ENCODE peak calls at places on chromosomes 6 and 20, in eight cellular contexts. Y, A, K, S, C, X, Z and M are unnamed samples.

GRCh38 chr20:17442588-17442987 is 88.6 kb downstream of the BFSP1 start:
- DNase-seq in Y (no peak), A (no peak), K (no peak), S (no peak), C (no peak), X (peak), Z (no peak), M (peak)

GRCh38 chr6:151026021-151026663 is 160.6 kb downstream of the MTHFD1L start:
- DNase-seq in Y (no peak), A (no peak), K (no peak), S (no peak), C (no peak), X (no peak), Z (no peak), M (no peak)

GRCh38 chr6:142695016-142695415 is 250.0 kb downstream of the HIVEP2 start:
- DNase-seq in Y (no peak), A (no peak), K (no peak), S (no peak), C (no peak), X (no peak), Z (no peak), M (no peak)

GRCh38 chr20:12058201-12058600 is 140.5 kb downstream of the BTBD3 start:
- DNase-seq in Y (no peak), A (no peak), K (no peak), S (no peak), C (no peak), X (no peak), Z (no peak), M (no peak)

GRCh38 chr6:166389119-166389518 is 6.4 kb upstream of the MPC1 start:
- DNase-seq in Y (no peak), A (no peak), K (no peak), S (no peak), C (no peak), X (no peak), Z (no peak), M (no peak)

GRCh38 chr6:129493396-129493902 is 216.5 kb downstream of the ARHGAP18 start:
- DNase-seq in Y (no peak), A (no peak), K (no peak), S (no peak), C (no peak), X (no peak), Z (peak), M (no peak)

GRCh38 chr20:54680872-54681297 is 205.5 kb downstream of the DOK5 start:
- DNase-seq in Y (peak), A (no peak), K (no peak), S (no peak), C (no peak), X (peak), Z (peak), M (peak)

GRCh38 chr20:61640171-61640570 is 388.1 kb downstream of the CDH4 start:
- DNase-seq in Y (no peak), A (no peak), K (no peak), S (no peak), C (no peak), X (no peak), Z (no peak), M (no peak)

GRCh38 chr6:142187209-142187608 is 40.1 kb downstream of the VTA1 start:
- DNase-seq in Y (no peak), A (no peak), K (no peak), S (no peak), C (peak), X (no peak), Z (no peak), M (no peak)

GRCh38 chr6:21742238-21742660 is 148.7 kb downstream of the SOX4 start:
- DNase-seq in Y (no peak), A (no peak), K (no peak), S (no peak), C (no peak), X (no peak), Z (peak), M (no peak)

GRCh38 chr6:90940812-90941481 is 354.1 kb upstream of the MAP3K7 start:
- DNase-seq in Y (no peak), A (no peak), K (no peak), S (no peak), C (no peak), X (peak), Z (peak), M (no peak)

GRCh38 chr6:32177182-32177787 is 920 bp upstream of the RNF5 start:
- DNase-seq in Y (no peak), A (no peak), K (no peak), S (peak), C (no peak), X (peak), Z (no peak), M (no peak)

GRCh38 chr20:51487525-51488279 is 54.8 kb downstream of the NFATC2 start:
- DNase-seq in Y (no peak), A (no peak), K (no peak), S (no peak), C (no peak), X (no peak), Z (peak), M (no peak)

GRCh38 chr6:144793744-144794143 is 508.6 kb downstream of the UTRN start:
- DNase-seq in Y (no peak), A (no peak), K (no peak), S (no peak), C (no peak), X (no peak), Z (no peak), M (no peak)

GRCh38 chr6:44738652-44739141 is 351.2 kb downstream of the CDC5L start:
- DNase-seq in Y (peak), A (no peak), K (no peak), S (no peak), C (no peak), X (peak), Z (peak), M (no peak)

GRCh38 chr6:80464901-80465300 is 358.4 kb downstream of the BCKDHB start:
- DNase-seq in Y (no peak), A (no peak), K (no peak), S (no peak), C (no peak), X (no peak), Z (no peak), M (no peak)

GRCh38 chr20:63432577-63433061 is 39.8 kb downstream of the KCNQ2 start:
- DNase-seq in Y (no peak), A (no peak), K (no peak), S (no peak), C (no peak), X (no peak), Z (no peak), M (no peak)

GRCh38 chr6:135291288-135292116 is 110.4 kb downstream of the MYB start:
- DNase-seq in Y (no peak), A (no peak), K (no peak), S (no peak), C (no peak), X (no peak), Z (peak), M (no peak)

GRCh38 chr6:33075568-33076405 is at the start of gene HLA-DPB1:
- DNase-seq in Y (no peak), A (no peak), K (no peak), S (no peak), C (peak), X (peak), Z (peak), M (no peak)

GRCh38 chr6:20352346-20352745 is 49.3 kb upstream of the E2F3 start:
- DNase-seq in Y (no peak), A (no peak), K (no peak), S (no peak), C (no peak), X (no peak), Z (no peak), M (no peak)

GRCh38 chr20:38471245-38471644 is 1.4 kb upstream of the RALGAPB start:
- DNase-seq in Y (no peak), A (no peak), K (no peak), S (no peak), C (no peak), X (no peak), Z (no peak), M (no peak)

GRCh38 chr6:45156075-45156474 is 172.1 kb upstream of the RUNX2 start:
- DNase-seq in Y (no peak), A (no peak), K (no peak), S (no peak), C (no peak), X (no peak), Z (no peak), M (no peak)

GRCh38 chr6:14796974-14797762 is 448.7 kb upstream of the JARID2 start:
- DNase-seq in Y (no peak), A (no peak), K (no peak), S (no peak), C (no peak), X (no peak), Z (no peak), M (no peak)

GRCh38 chr20:31484001-31484400 is 8.9 kb downstream of the REM1 start:
- DNase-seq in Y (peak), A (peak), K (no peak), S (no peak), C (no peak), X (no peak), Z (no peak), M (no peak)

GRCh38 chr6:2797564-2798014 is 32.4 kb downstream of the WRNIP1 start:
- DNase-seq in Y (no peak), A (no peak), K (no peak), S (no peak), C (no peak), X (no peak), Z (no peak), M (no peak)

GRCh38 chr6:148053209-148053608 is 289.4 kb upstream of the SASH1 start:
- DNase-seq in Y (no peak), A (no peak), K (no peak), S (no peak), C (no peak), X (no peak), Z (no peak), M (no peak)

GRCh38 chr6:42199106-42199981 is 4.6 kb upstream of the GUCA1B start:
- DNase-seq in Y (no peak), A (no peak), K (no peak), S (no peak), C (no peak), X (no peak), Z (peak), M (no peak)

GRCh38 chr6:44706011-44706410 is 318.5 kb downstream of the CDC5L start:
- DNase-seq in Y (no peak), A (no peak), K (no peak), S (no peak), C (no peak), X (peak), Z (no peak), M (no peak)

GRCh38 chr20:64049060-64049886 is at the start of gene SOX18:
- DNase-seq in Y (peak), A (no peak), K (no peak), S (no peak), C (peak), X (peak), Z (no peak), M (peak)

GRCh38 chr6:20319520-20320357 is 81.9 kb upstream of the E2F3 start:
- DNase-seq in Y (no peak), A (peak), K (no peak), S (peak), C (peak), X (no peak), Z (no peak), M (no peak)

GRCh38 chr6:3825331-3825831 is 23.8 kb upstream of the FAM50B start:
- DNase-seq in Y (peak), A (peak), K (no peak), S (no peak), C (peak), X (peak), Z (peak), M (peak)

GRCh38 chr6:163688971-163689370 is 274.5 kb downstream of the QKI start:
- DNase-seq in Y (no peak), A (no peak), K (no peak), S (no peak), C (no peak), X (no peak), Z (no peak), M (no peak)

GRCh38 chr6:105459049-105459448 is 56.2 kb upstream of the PREP start:
- DNase-seq in Y (no peak), A (no peak), K (no peak), S (no peak), C (no peak), X (no peak), Z (peak), M (no peak)

GRCh38 chr6:53125276-53125675 is 23.4 kb downstream of the GCM1 start:
- DNase-seq in Y (no peak), A (no peak), K (no peak), S (no peak), C (no peak), X (no peak), Z (no peak), M (no peak)

GRCh38 chr20:41037172-41037571 is 8.6 kb downstream of the TOP1 start:
- DNase-seq in Y (no peak), A (no peak), K (no peak), S (no peak), C (no peak), X (no peak), Z (no peak), M (no peak)

GRCh38 chr20:38685853-38686473 is 38.3 kb upstream of the SLC32A1 start:
- DNase-seq in Y (no peak), A (no peak), K (peak), S (peak), C (peak), X (peak), Z (peak), M (peak)

GRCh38 chr6:161836643-161837448 is 563.0 kb upstream of the AGPAT4 start:
- DNase-seq in Y (no peak), A (no peak), K (no peak), S (no peak), C (no peak), X (no peak), Z (no peak), M (no peak)

DNA sequence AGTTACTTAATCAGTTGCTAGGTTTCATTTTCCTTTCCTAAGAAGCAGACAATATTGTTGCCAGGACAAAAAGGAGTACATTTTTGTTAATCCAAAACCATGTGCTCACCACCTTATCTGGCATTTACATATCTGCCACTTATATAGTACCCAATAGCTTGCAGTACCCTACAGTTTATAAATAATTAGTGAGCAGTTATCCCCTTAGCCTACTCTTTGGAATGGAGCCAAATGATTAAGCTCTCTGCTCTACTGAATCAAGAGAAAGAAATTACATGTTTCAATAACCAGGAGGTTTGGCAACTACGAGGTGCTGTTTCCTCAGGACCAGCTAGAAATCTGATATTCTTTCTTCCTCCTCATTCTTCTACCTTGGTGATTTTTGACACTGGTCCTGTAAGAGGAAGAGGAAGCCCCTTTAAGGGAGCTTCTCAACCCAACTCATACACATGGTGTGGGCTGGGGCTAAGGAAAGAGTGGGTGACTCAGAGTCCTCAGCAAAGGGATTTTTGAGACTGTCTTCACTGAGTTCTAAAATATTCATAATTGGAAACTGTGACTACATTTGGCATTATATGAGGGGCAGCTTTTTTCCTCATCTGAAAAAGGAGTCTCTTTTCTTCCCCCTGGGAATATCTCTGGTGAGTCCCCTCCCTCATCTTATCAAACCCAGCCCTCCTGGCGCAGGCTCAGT is 1.5 kb downstream of the ZNFX1 start:
- DNase-seq in Y (no peak), A (no peak), K (no peak), S (peak), C (peak), X (no peak), Z (peak), M (no peak)
- TF ChIP-seq CTCF in Y (no peak), A (no peak), K (no peak), S (no peak), C (no peak), X (no peak), Z (no peak), M (no peak)

GRCh38 chr6:157019733-157020132 is 242.6 kb downstream of the ARID1B start:
- DNase-seq in Y (no peak), A (no peak), K (no peak), S (no peak), C (no peak), X (no peak), Z (no peak), M (no peak)
- TF ChIP-seq CTCF in Y (no peak), A (no peak), K (no peak), S (no peak), C (no peak), X (no peak), Z (no peak), M (no peak)

DNA sequence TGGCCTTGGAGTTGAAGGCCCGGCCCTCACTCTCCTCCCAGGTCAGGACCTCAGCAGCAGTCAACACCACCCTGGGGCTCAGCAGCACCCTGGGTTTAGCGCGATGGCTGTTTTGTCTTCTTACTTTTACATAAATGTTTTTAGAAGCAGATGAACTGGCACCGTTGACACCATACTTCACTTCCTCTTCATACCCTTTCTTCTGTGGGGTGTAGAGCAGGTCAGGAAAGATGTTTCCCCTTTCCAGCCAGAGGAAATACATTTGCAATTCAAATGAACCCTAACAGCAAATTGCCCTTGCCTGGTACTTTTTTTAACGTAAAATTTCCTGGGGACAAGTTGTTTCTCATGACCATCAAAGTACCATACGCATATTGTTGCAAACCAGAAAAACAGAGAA is 54.7 kb upstream of the SNX9 start:
- DNase-seq in Y (no peak), A (no peak), K (no peak), S (no peak), C (no peak), X (no peak), Z (no peak), M (no peak)
- TF ChIP-seq CTCF in Y (no peak), A (no peak), K (no peak), S (no peak), C (no peak), X (no peak), Z (no peak), M (no peak)

GRCh38 chr6:137843206-137843605 is 23.9 kb upstream of the TNFAIP3 start:
- DNase-seq in Y (no peak), A (no peak), K (no peak), S (no peak), C (no peak), X (no peak), Z (no peak), M (no peak)

GRCh38 chr6:137847748-137848147 is 19.3 kb upstream of the TNFAIP3 start:
- DNase-seq in Y (no peak), A (no peak), K (no peak), S (no peak), C (no peak), X (no peak), Z (no peak), M (no peak)

GRCh38 chr6:137846274-137846673 is 20.8 kb upstream of the TNFAIP3 start:
- DNase-seq in Y (no peak), A (no peak), K (no peak), S (no peak), C (no peak), X (no peak), Z (no peak), M (no peak)

GRCh38 chr6:137846772-137847313 is 20.2 kb upstream of the TNFAIP3 start:
- DNase-seq in Y (no peak), A (peak), K (no peak), S (no peak), C (peak), X (no peak), Z (no peak), M (no peak)

DNA sequence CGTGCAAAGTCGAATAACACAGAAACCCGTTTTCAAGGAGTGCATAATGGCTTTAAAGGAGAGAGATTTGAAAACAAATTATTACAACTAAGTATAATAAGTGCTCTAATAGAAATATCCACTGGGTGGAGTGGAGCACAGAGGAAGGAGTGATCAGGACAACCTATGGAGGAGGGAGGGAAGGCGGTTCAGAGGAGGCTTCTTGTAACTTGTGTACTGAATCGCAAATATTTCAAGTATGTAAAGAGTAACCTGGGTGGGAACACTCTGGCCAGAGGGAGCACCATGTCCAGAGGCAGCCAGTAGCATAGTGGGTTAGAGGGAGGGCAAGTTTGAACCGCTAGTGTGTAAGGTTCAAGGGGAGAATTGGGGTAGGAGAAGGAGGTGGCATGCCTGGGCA is 21.6 kb upstream of the TNFAIP3 start:
- DNase-seq in Y (no peak), A (no peak), K (no peak), S (no peak), C (no peak), X (no peak), Z (no peak), M (no peak)
- TF ChIP-seq CTCF in Y (no peak), A (no peak), K (no peak), S (no peak), C (no peak), X (no peak), Z (no peak), M (no peak)

DNA sequence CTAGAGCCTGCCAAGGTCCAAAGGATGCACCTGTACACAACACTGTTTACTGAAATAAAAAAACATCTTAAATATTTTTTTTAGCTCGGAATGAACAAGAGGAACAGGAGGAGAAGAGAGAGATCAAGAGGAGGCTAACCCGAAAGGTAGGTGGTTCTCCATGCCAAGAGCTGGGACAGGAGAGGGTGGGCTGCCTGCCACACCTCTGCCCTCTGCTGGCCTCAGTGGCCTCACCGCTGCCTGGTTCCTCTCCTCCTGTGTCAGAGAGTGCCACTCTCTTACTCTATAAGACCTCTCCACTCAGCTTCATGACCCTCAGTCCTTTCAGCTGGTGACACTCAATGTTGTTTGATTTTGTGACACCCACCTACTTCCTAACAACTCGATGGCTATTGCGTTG is 50.2 kb downstream of the TBC1D7 start:
- DNase-seq in Y (no peak), A (no peak), K (no peak), S (no peak), C (no peak), X (peak), Z (no peak), M (peak)
- TF ChIP-seq CTCF in Y (peak), A (no peak), K (peak), S (no peak), C (no peak), X (peak), Z (no peak), M (no peak)

GRCh38 chr6:7088076-7088742 is 19.6 kb upstream of the RREB1 start:
- DNase-seq in Y (no peak), A (no peak), K (no peak), S (no peak), C (no peak), X (no peak), Z (no peak), M (no peak)

GRCh38 chr6:7087491-7087979 is 20.2 kb upstream of the RREB1 start:
- DNase-seq in Y (no peak), A (no peak), K (no peak), S (no peak), C (no peak), X (no peak), Z (no peak), M (no peak)

GRCh38 chr6:7085911-7086310 is 21.9 kb upstream of the RREB1 start:
- DNase-seq in Y (peak), A (no peak), K (no peak), S (no peak), C (peak), X (no peak), Z (no peak), M (no peak)

GRCh38 chr6:7087066-7087465 is 20.7 kb upstream of the RREB1 start:
- DNase-seq in Y (no peak), A (no peak), K (no peak), S (no peak), C (no peak), X (peak), Z (no peak), M (no peak)

GRCh38 chr6:7086488-7086887 is 21.3 kb upstream of the RREB1 start:
- DNase-seq in Y (no peak), A (no peak), K (no peak), S (no peak), C (peak), X (no peak), Z (no peak), M (no peak)
- TF ChIP-seq CTCF in Y (no peak), A (no peak), K (no peak), S (no peak), C (no peak), X (no peak), Z (no peak), M (no peak)